ENCODE peak calls at places on chromosomes 1 and 21, in nine cellular contexts. One of them, this sample, is unnamed.

GRCh38 chr1:29415156-29415830 is 179.0 kb downstream of the PTPRU start:
- DNase-seq in cerebellum: no peak
- DNase-seq in stimulated activated CD8-positive, alpha-beta memory T cell treated with anti-CD3 and anti-CD28 coated beads, Interleukin-4, amount 100 ng/mL, for 4 hours: no peak
- DNase-seq in Caki2: no peak
- DNase-seq in GM10248: no peak
- DNase-seq in NCI-H1092: peak; percentile 41
- DNase-seq in GM04503: no peak
- DNase-seq in BE2C: no peak
- DNase-seq in activated T-cell treated with anti-CD3 and anti-CD28 coated beads for 1 hour: no peak
- DNase-seq in this sample: no peak

GRCh38 chr1:93619507-93620168 is 62.0 kb downstream of the BCAR3 start:
- DNase-seq in cerebellum: no peak
- DNase-seq in stimulated activated CD8-positive, alpha-beta memory T cell treated with anti-CD3 and anti-CD28 coated beads, Interleukin-4, amount 100 ng/mL, for 4 hours: no peak
- DNase-seq in Caki2: no peak
- DNase-seq in GM10248: no peak
- DNase-seq in NCI-H1092: peak; percentile 9
- DNase-seq in GM04503: no peak
- DNase-seq in BE2C: no peak
- DNase-seq in activated T-cell treated with anti-CD3 and anti-CD28 coated beads for 1 hour: no peak
- DNase-seq in this sample: no peak

GRCh38 chr1:53948291-53948690 is 2.1 kb downstream of the LRRC42 start:
- DNase-seq in cerebellum: no peak
- DNase-seq in stimulated activated CD8-positive, alpha-beta memory T cell treated with anti-CD3 and anti-CD28 coated beads, Interleukin-4, amount 100 ng/mL, for 4 hours: no peak
- DNase-seq in Caki2: no peak
- DNase-seq in GM10248: no peak
- DNase-seq in NCI-H1092: no peak
- DNase-seq in GM04503: no peak
- DNase-seq in BE2C: no peak
- DNase-seq in activated T-cell treated with anti-CD3 and anti-CD28 coated beads for 1 hour: no peak
- DNase-seq in this sample: no peak

GRCh38 chr1:32464191-32464715 is 619 bp upstream of the ZBTB8B start:
- DNase-seq in cerebellum: peak; percentile 29
- DNase-seq in stimulated activated CD8-positive, alpha-beta memory T cell treated with anti-CD3 and anti-CD28 coated beads, Interleukin-4, amount 100 ng/mL, for 4 hours: no peak
- DNase-seq in Caki2: no peak
- DNase-seq in GM10248: no peak
- DNase-seq in NCI-H1092: peak; percentile 59
- DNase-seq in GM04503: no peak
- DNase-seq in BE2C: no peak
- DNase-seq in activated T-cell treated with anti-CD3 and anti-CD28 coated beads for 1 hour: no peak
- DNase-seq in this sample: no peak

GRCh38 chr1:193700710-193701355 is 514.4 kb upstream of the B3GALT2 start:
- DNase-seq in cerebellum: no peak
- DNase-seq in stimulated activated CD8-positive, alpha-beta memory T cell treated with anti-CD3 and anti-CD28 coated beads, Interleukin-4, amount 100 ng/mL, for 4 hours: no peak
- DNase-seq in Caki2: peak; percentile 83
- DNase-seq in GM10248: no peak
- DNase-seq in NCI-H1092: no peak
- DNase-seq in GM04503: no peak
- DNase-seq in BE2C: no peak
- DNase-seq in activated T-cell treated with anti-CD3 and anti-CD28 coated beads for 1 hour: no peak
- DNase-seq in this sample: no peak

GRCh38 chr1:153791856-153792253 is 16.6 kb downstream of the SLC27A3 start:
- DNase-seq in cerebellum: no peak
- DNase-seq in stimulated activated CD8-positive, alpha-beta memory T cell treated with anti-CD3 and anti-CD28 coated beads, Interleukin-4, amount 100 ng/mL, for 4 hours: no peak
- DNase-seq in Caki2: no peak
- DNase-seq in GM10248: no peak
- DNase-seq in NCI-H1092: no peak
- DNase-seq in GM04503: no peak
- DNase-seq in BE2C: no peak
- DNase-seq in activated T-cell treated with anti-CD3 and anti-CD28 coated beads for 1 hour: no peak
- DNase-seq in this sample: no peak

GRCh38 chr1:190754769-190755168 is 277.1 kb upstream of the BRINP3 start:
- DNase-seq in cerebellum: peak; percentile 0
- DNase-seq in stimulated activated CD8-positive, alpha-beta memory T cell treated with anti-CD3 and anti-CD28 coated beads, Interleukin-4, amount 100 ng/mL, for 4 hours: no peak
- DNase-seq in Caki2: peak; percentile 5
- DNase-seq in GM10248: no peak
- DNase-seq in NCI-H1092: no peak
- DNase-seq in GM04503: no peak
- DNase-seq in BE2C: no peak
- DNase-seq in activated T-cell treated with anti-CD3 and anti-CD28 coated beads for 1 hour: no peak
- DNase-seq in this sample: no peak

GRCh38 chr1:16019580-16020277 is 1.9 kb upstream of the HSPB7 start:
- DNase-seq in cerebellum: no peak
- DNase-seq in stimulated activated CD8-positive, alpha-beta memory T cell treated with anti-CD3 and anti-CD28 coated beads, Interleukin-4, amount 100 ng/mL, for 4 hours: no peak
- DNase-seq in Caki2: no peak
- DNase-seq in GM10248: no peak
- DNase-seq in NCI-H1092: no peak
- DNase-seq in GM04503: no peak
- DNase-seq in BE2C: peak; percentile 54
- DNase-seq in activated T-cell treated with anti-CD3 and anti-CD28 coated beads for 1 hour: no peak
- DNase-seq in this sample: no peak

GRCh38 chr21:41802684-41803083 is 35.8 kb upstream of the RIPK4 start:
- DNase-seq in cerebellum: peak; percentile 73
- DNase-seq in stimulated activated CD8-positive, alpha-beta memory T cell treated with anti-CD3 and anti-CD28 coated beads, Interleukin-4, amount 100 ng/mL, for 4 hours: no peak
- DNase-seq in Caki2: no peak
- DNase-seq in GM10248: no peak
- DNase-seq in NCI-H1092: peak; percentile 37
- DNase-seq in GM04503: peak; percentile 27
- DNase-seq in BE2C: no peak
- DNase-seq in activated T-cell treated with anti-CD3 and anti-CD28 coated beads for 1 hour: no peak
- DNase-seq in this sample: no peak

GRCh38 chr1:20178634-20179368 is 7.1 kb upstream of the UBXN10 start:
- DNase-seq in cerebellum: no peak
- DNase-seq in stimulated activated CD8-positive, alpha-beta memory T cell treated with anti-CD3 and anti-CD28 coated beads, Interleukin-4, amount 100 ng/mL, for 4 hours: no peak
- DNase-seq in Caki2: no peak
- DNase-seq in GM10248: no peak
- DNase-seq in NCI-H1092: no peak
- DNase-seq in GM04503: no peak
- DNase-seq in BE2C: no peak
- DNase-seq in activated T-cell treated with anti-CD3 and anti-CD28 coated beads for 1 hour: no peak
- DNase-seq in this sample: no peak

GRCh38 chr1:118661769-118662320 is 326.3 kb downstream of the TBX15 start:
- DNase-seq in cerebellum: no peak
- DNase-seq in stimulated activated CD8-positive, alpha-beta memory T cell treated with anti-CD3 and anti-CD28 coated beads, Interleukin-4, amount 100 ng/mL, for 4 hours: no peak
- DNase-seq in Caki2: no peak
- DNase-seq in GM10248: no peak
- DNase-seq in NCI-H1092: no peak
- DNase-seq in GM04503: no peak
- DNase-seq in BE2C: no peak
- DNase-seq in activated T-cell treated with anti-CD3 and anti-CD28 coated beads for 1 hour: no peak
- DNase-seq in this sample: no peak

GRCh38 chr1:156746716-156747631 is 4.5 kb downstream of the HDGF start:
- DNase-seq in cerebellum: peak; percentile 84
- DNase-seq in stimulated activated CD8-positive, alpha-beta memory T cell treated with anti-CD3 and anti-CD28 coated beads, Interleukin-4, amount 100 ng/mL, for 4 hours: no peak
- DNase-seq in Caki2: peak; percentile 96
- DNase-seq in GM10248: peak; percentile 62
- DNase-seq in NCI-H1092: peak; percentile 50
- DNase-seq in GM04503: peak; percentile 87
- DNase-seq in BE2C: peak; percentile 91
- DNase-seq in activated T-cell treated with anti-CD3 and anti-CD28 coated beads for 1 hour: peak; percentile 36
- DNase-seq in this sample: peak; percentile 78

GRCh38 chr1:24786191-24786590 is 40.9 kb downstream of the CLIC4 start:
- DNase-seq in cerebellum: no peak
- DNase-seq in stimulated activated CD8-positive, alpha-beta memory T cell treated with anti-CD3 and anti-CD28 coated beads, Interleukin-4, amount 100 ng/mL, for 4 hours: no peak
- DNase-seq in Caki2: peak; percentile 10
- DNase-seq in GM10248: no peak
- DNase-seq in NCI-H1092: no peak
- DNase-seq in GM04503: no peak
- DNase-seq in BE2C: no peak
- DNase-seq in activated T-cell treated with anti-CD3 and anti-CD28 coated beads for 1 hour: no peak
- DNase-seq in this sample: no peak

GRCh38 chr21:37006521-37007291 is at the start of gene RIPPLY3:
- DNase-seq in cerebellum: no peak
- DNase-seq in stimulated activated CD8-positive, alpha-beta memory T cell treated with anti-CD3 and anti-CD28 coated beads, Interleukin-4, amount 100 ng/mL, for 4 hours: no peak
- DNase-seq in Caki2: no peak
- DNase-seq in GM10248: peak; percentile 45
- DNase-seq in NCI-H1092: peak; percentile 8
- DNase-seq in GM04503: no peak
- DNase-seq in BE2C: peak; percentile 28
- DNase-seq in activated T-cell treated with anti-CD3 and anti-CD28 coated beads for 1 hour: no peak
- DNase-seq in this sample: no peak